ENCODE peak calls at places on chromosomes 5 and 9, in nine cellular contexts. O is upper lobe of right lung; H is body of pancreas; K is sigmoid colon; A is CD8-positive, alpha-beta T cell; E is brain microvascular endothelial cell; C is lower lobe of right lung; N is pancreas; Z is HCT116. M is an unnamed sample.

GRCh38 chr5:154159343-154159742 is 31.2 kb upstream of the GALNT10 start:
- DNase-seq in O (no peak), H (no peak), K (no peak), A (no peak), E (peak), C (no peak), N (no peak), Z (no peak), M (no peak)

GRCh38 chr5:81003987-81004386 is 43.8 kb downstream of the RASGRF2 start:
- DNase-seq in O (no peak), H (no peak), K (no peak), A (no peak), E (no peak), C (no peak), N (no peak), Z (no peak), M (no peak)

GRCh38 chr9:20321683-20322082 is 300.6 kb downstream of the MLLT3 start:
- DNase-seq in O (no peak), H (no peak), K (no peak), A (peak), E (no peak), C (no peak), N (no peak), Z (no peak), M (no peak)

GRCh38 chr9:114046876-114047275 is 31.2 kb downstream of the AMBP start:
- DNase-seq in O (no peak), H (no peak), K (no peak), A (no peak), E (no peak), C (no peak), N (no peak), Z (no peak), M (no peak)

GRCh38 chr9:35847786-35848185 is 18.8 kb downstream of the TMEM8B start:
- DNase-seq in O (no peak), H (no peak), K (peak), A (no peak), E (no peak), C (no peak), N (no peak), Z (no peak), M (no peak)

GRCh38 chr9:77725820-77726219 is 77.7 kb upstream of the GNA14 start:
- DNase-seq in O (no peak), H (no peak), K (no peak), A (no peak), E (no peak), C (no peak), N (no peak), Z (no peak), M (no peak)

GRCh38 chr5:164844348-164844747 is 1338.9 kb downstream of the MAT2B start:
- DNase-seq in O (no peak), H (no peak), K (no peak), A (no peak), E (no peak), C (no peak), N (no peak), Z (no peak), M (no peak)

GRCh38 chr9:136750526-136750925 is 2.2 kb upstream of the LCN6 start:
- DNase-seq in O (no peak), H (no peak), K (no peak), A (no peak), E (no peak), C (no peak), N (no peak), Z (no peak), M (no peak)

GRCh38 chr5:157951673-157952373 is 92.9 kb upstream of the CLINT1 start:
- DNase-seq in O (no peak), H (no peak), K (no peak), A (no peak), E (no peak), C (no peak), N (no peak), Z (no peak), M (no peak)

GRCh38 chr5:181241393-181241975 is 2.2 kb downstream of the RACK1 start:
- DNase-seq in O (no peak), H (no peak), K (peak), A (peak), E (peak), C (no peak), N (no peak), Z (no peak), M (no peak)

GRCh38 chr5:82396871-82397514 is 118.8 kb upstream of the RPS23 start:
- DNase-seq in O (peak), H (peak), K (peak), A (no peak), E (peak), C (peak), N (no peak), Z (peak), M (peak)

GRCh38 chr5:73215891-73216610 is 43.1 kb downstream of the TMEM174 start:
- DNase-seq in O (peak), H (peak), K (peak), A (peak), E (peak), C (peak), N (peak), Z (peak), M (no peak)

GRCh38 chr5:157248771-157249475 is 17.0 kb upstream of the CYFIP2 start:
- DNase-seq in O (no peak), H (no peak), K (no peak), A (peak), E (no peak), C (no peak), N (no peak), Z (no peak), M (no peak)

DNA sequence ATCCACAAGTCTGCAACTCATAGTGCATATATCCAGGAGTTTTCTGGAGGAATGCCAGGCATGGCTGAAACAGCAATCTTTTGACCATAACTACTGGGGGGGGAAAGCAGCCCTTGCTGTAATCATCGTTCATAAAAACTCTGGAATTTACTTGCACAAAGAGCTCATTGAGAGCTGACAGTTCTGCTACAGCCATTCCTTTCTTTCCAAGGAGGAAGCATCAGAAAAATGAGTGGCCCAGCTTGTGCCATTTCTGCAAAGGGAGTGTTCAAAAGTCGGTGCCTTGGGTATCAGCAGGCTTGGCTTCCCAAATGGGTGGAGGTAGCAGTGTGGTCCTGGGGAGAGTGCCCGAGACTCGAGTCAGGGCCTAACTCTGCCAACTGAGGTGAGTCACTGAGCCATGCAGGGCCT is 101.5 kb downstream of the GCNT1 start:
- DNase-seq in O (no peak), H (peak), K (no peak), A (no peak), E (peak), C (no peak), N (no peak), Z (no peak), M (no peak)
- H3K27ac ChIP-seq in O (no peak), H (peak), K (no peak), A (no peak), E (no peak), C (no peak), N (no peak), Z (no peak), M (no peak)

GRCh38 chr5:162384225-162384624 is 316.7 kb downstream of the GABRG2 start:
- DNase-seq in O (no peak), H (no peak), K (no peak), A (no peak), E (no peak), C (no peak), N (no peak), Z (no peak), M (no peak)
- H3K27ac ChIP-seq in O (no peak), H (no peak), K (no peak), A (no peak), E (no peak), C (no peak), N (no peak), Z (no peak), M (no peak)

DNA sequence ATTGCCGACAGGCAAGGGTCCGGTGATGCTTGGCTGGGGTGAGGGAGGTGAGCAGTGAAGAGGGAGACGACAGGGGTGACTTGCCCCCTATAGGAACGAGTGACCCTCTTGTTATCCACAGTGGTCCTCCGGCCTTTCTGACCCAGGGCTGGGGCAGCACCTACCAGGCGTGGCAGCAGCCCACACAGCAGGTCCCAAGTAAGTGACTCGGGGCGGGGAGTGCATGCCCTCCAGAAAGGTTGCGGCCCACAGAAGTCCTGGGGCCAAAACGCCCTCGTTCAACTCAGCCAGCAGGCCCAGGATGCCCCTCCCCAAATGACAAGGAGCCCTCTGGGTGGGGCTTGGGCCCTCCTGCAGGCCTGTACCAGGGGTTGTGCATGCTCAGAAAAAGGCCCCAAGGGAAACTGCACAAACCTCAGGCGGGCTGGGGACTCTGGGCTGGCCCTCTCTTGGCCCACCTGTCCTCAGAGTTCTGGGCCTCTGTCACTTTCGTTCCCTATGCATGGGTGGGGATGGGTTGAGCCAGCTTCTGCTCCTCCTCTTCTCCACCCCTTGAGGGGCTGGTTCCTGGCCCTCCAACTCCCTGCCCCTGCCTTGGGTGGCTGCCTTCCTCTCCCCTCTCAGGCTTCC is 32.2 kb upstream of the PRDM12 start:
- DNase-seq in O (peak), H (no peak), K (no peak), A (no peak), E (no peak), C (no peak), N (no peak), Z (no peak), M (no peak)
- H3K27ac ChIP-seq in O (no peak), H (no peak), K (no peak), A (no peak), E (no peak), C (no peak), N (no peak), Z (no peak), M (no peak)

GRCh38 chr9:38057416-38058195 is 11.4 kb downstream of the SHB start:
- DNase-seq in O (no peak), H (peak), K (no peak), A (no peak), E (no peak), C (no peak), N (peak), Z (no peak), M (no peak)

GRCh38 chr9:38052147-38052546 is 16.9 kb downstream of the SHB start:
- DNase-seq in O (no peak), H (no peak), K (no peak), A (no peak), E (no peak), C (no peak), N (peak), Z (no peak), M (no peak)

GRCh38 chr9:38053697-38054461 is 15.1 kb downstream of the SHB start:
- DNase-seq in O (peak), H (no peak), K (no peak), A (no peak), E (no peak), C (no peak), N (no peak), Z (no peak), M (no peak)

GRCh38 chr9:38058452-38059232 is 10.4 kb downstream of the SHB start:
- DNase-seq in O (no peak), H (no peak), K (no peak), A (no peak), E (no peak), C (no peak), N (peak), Z (no peak), M (no peak)

GRCh38 chr9:38054653-38055052 is 14.4 kb downstream of the SHB start:
- DNase-seq in O (no peak), H (no peak), K (no peak), A (no peak), E (no peak), C (no peak), N (no peak), Z (no peak), M (no peak)
- H3K27ac ChIP-seq in O (no peak), H (peak), K (no peak), A (no peak), E (no peak), C (no peak), N (no peak), Z (no peak), M (no peak)

GRCh38 chr5:140007311-140007710 is 35.8 kb downstream of the NRG2 start:
- DNase-seq in O (no peak), H (no peak), K (no peak), A (no peak), E (no peak), C (no peak), N (no peak), Z (no peak), M (no peak)

GRCh38 chr5:140011297-140011802 is 31.7 kb downstream of the NRG2 start:
- DNase-seq in O (no peak), H (no peak), K (no peak), A (no peak), E (peak), C (no peak), N (no peak), Z (no peak), M (no peak)

GRCh38 chr5:140013536-140013935 is 29.6 kb downstream of the NRG2 start:
- DNase-seq in O (no peak), H (no peak), K (no peak), A (no peak), E (no peak), C (no peak), N (no peak), Z (no peak), M (no peak)

GRCh38 chr5:140012443-140012842 is 30.7 kb downstream of the NRG2 start:
- DNase-seq in O (no peak), H (no peak), K (no peak), A (no peak), E (no peak), C (no peak), N (no peak), Z (no peak), M (no peak)

GRCh38 chr5:140010798-140011197 is 32.3 kb downstream of the NRG2 start:
- DNase-seq in O (no peak), H (no peak), K (no peak), A (no peak), E (no peak), C (no peak), N (no peak), Z (no peak), M (no peak)
- H3K27ac ChIP-seq in O (no peak), H (no peak), K (no peak), A (no peak), E (no peak), C (no peak), N (no peak), Z (no peak), M (no peak)